ENCODE peak calls at places on chromosome 14, in eight cellular contexts. G is BJ; O is GM10248; K is CD8-positive, alpha-beta T cell; P is Panc1; Z is osteoblast; E is nephron progenitor cell; M is testis. Q is an unnamed sample.
A peak's percentile ranks its signal among the peaks of the same experiment; 100 is the strongest.

GRCh38 chr14:104441275-104442106 is 138.1 kb upstream of the C14orf180 start:
- DNase-seq in M (no peak), K (no peak), Z (peak; percentile 44), G (no peak), O (no peak), P (no peak), E (no peak), Q (no peak)

GRCh38 chr14:101367421-101368261 is 193.7 kb upstream of the DIO3 start:
- DNase-seq in M (no peak), Z (peak; percentile 36), G (no peak), E (no peak), K (no peak), P (no peak), O (peak; percentile 6), Q (no peak)

GRCh38 chr14:50333010-50333409 is 20.9 kb downstream of the DMAC2L start:
- DNase-seq in Z (no peak), K (no peak), O (no peak), M (no peak), P (no peak), E (no peak), G (peak; percentile 33), Q (no peak)

GRCh38 chr14:49702725-49703124 is 9.8 kb downstream of the KLHDC1 start:
- DNase-seq in M (no peak), G (no peak), Z (no peak), K (no peak), O (no peak), E (no peak), P (no peak), Q (no peak)

GRCh38 chr14:95297832-95298231 is 21.9 kb downstream of the CLMN start:
- DNase-seq in E (no peak), G (no peak), P (no peak), O (no peak), Z (no peak), K (no peak), M (no peak), Q (no peak)

GRCh38 chr14:65110525-65110924 is 8.2 kb upstream of the MAX start:
- DNase-seq in M (no peak), G (no peak), K (no peak), E (peak; percentile 7), P (no peak), O (no peak), Z (no peak), Q (no peak)

GRCh38 chr14:83874662-83875061 is 1655.3 kb upstream of the FLRT2 start:
- DNase-seq in G (peak; percentile 18), M (no peak), Z (no peak), O (no peak), K (no peak), P (no peak), E (no peak), Q (no peak)

GRCh38 chr14:50067723-50068495 is 48.5 kb downstream of the VCPKMT start:
- DNase-seq in O (no peak), P (no peak), E (no peak), Z (peak; percentile 92), G (no peak), M (no peak), K (no peak), Q (no peak)

GRCh38 chr14:34640826-34641225 is 10.9 kb upstream of the SNX6 start:
- DNase-seq in M (no peak), Z (no peak), K (no peak), G (no peak), E (no peak), P (no peak), O (no peak), Q (no peak)

GRCh38 chr14:50947446-50947845 is 3.2 kb upstream of the PYGL start:
- DNase-seq in E (no peak), G (no peak), P (no peak), Z (peak; percentile 69), K (no peak), O (no peak), M (no peak), Q (no peak)

GRCh38 chr14:91925727-91926121 is 21.8 kb downstream of the FBLN5 start:
- DNase-seq in Z (no peak), G (no peak), P (no peak), M (no peak), K (no peak), O (no peak), E (no peak), Q (no peak)

GRCh38 chr14:31206536-31207286 is 882 bp downstream of the HECTD1 start:
- DNase-seq in P (no peak), K (peak; percentile 27), E (peak; percentile 46), O (peak; percentile 46), Z (peak; percentile 83), G (no peak), M (peak; percentile 46), Q (peak; percentile 57)

GRCh38 chr14:99199854-99200653 is 71.9 kb downstream of the BCL11B start:
- DNase-seq in O (no peak), P (no peak), Z (no peak), G (no peak), E (no peak), M (no peak), K (no peak), Q (no peak)
- TF ChIP-seq CTCF in O (no peak), P (no peak), Z (peak; percentile 25), G (peak; percentile 3), E (no peak), M (no peak), K (no peak), Q (no peak)

DNA sequence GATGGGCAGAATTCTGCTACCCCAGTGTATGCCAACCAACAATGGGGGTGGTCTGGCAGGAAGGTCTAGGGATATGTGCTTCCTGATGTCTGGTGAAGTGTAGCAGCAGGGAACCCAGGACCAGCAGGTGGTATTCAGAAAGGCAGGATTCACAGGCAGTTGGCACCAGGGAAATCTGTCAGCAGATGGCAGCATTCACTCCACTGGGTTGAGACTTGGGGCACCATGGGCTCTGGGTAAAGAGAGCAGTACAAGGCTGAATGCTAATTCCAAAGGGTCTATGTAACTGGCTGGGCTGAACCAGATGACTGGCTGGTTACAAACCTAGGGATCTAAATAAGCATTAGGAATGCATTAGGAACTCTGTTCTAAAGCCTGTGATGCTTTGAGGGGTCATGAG is 466.9 kb upstream of the STXBP6 start:
- DNase-seq in M (no peak), P (no peak), E (no peak), K (no peak), G (no peak), Z (no peak), O (no peak), Q (no peak)
- TF ChIP-seq CTCF in M (no peak), P (no peak), E (no peak), K (no peak), G (no peak), Z (no peak), O (no peak), Q (no peak)

DNA sequence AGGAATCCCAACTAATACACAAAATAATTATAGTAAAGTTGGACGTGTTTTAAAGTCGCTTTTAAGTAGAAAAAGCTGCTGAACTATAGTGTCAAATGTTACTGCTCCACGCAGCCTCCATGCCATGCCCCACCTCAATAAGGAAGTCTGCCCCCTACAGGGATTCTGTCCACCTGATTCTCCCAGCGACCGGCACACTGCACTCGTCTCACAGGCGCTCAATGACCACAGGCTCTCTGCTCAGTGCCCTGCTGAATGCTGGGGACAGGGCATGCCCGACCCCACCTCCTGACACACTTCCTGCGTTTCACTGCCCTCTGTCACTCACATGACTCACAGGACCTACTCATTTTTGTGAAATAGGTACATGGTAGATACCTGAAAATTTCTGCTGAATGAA is 48.9 kb downstream of the BDKRB1 start:
- DNase-seq in M (no peak), E (peak; percentile 25), O (no peak), G (no peak), P (no peak), Z (no peak), K (no peak), Q (no peak)
- TF ChIP-seq CTCF in M (no peak), E (peak; percentile 15), O (no peak), G (peak; percentile 29), P (peak; percentile 21), Z (peak; percentile 12), K (no peak), Q (peak; percentile 12)

GRCh38 chr14:41609704-41610183 is 3.1 kb downstream of the LRFN5 start:
- DNase-seq in K (no peak), P (no peak), E (peak; percentile 74), G (no peak), O (no peak), M (peak; percentile 86), Z (peak; percentile 60), Q (no peak)
- TF ChIP-seq CTCF in K (no peak), P (peak; percentile 82), E (peak; percentile 23), G (no peak), O (no peak), M (no peak), Z (no peak), Q (no peak)

GRCh38 chr14:77071938-77072388 is 26.1 kb upstream of the CIPC start:
- DNase-seq in Z (peak; percentile 37), M (no peak), P (no peak), K (no peak), E (no peak), O (no peak), G (no peak), Q (no peak)

GRCh38 chr14:77082356-77082755 is 15.7 kb upstream of the CIPC start:
- DNase-seq in Z (peak; percentile 17), G (no peak), O (no peak), M (no peak), K (no peak), E (no peak), P (no peak), Q (no peak)

GRCh38 chr14:77074969-77075368 is 23.1 kb upstream of the CIPC start:
- DNase-seq in M (no peak), O (no peak), G (no peak), E (no peak), P (no peak), Z (no peak), K (no peak), Q (no peak)

GRCh38 chr14:77076118-77076631 is 21.9 kb upstream of the CIPC start:
- DNase-seq in G (no peak), E (peak; percentile 51), P (no peak), K (no peak), M (peak; percentile 67), O (no peak), Z (peak; percentile 42), Q (no peak)

GRCh38 chr14:77077040-77077439 is 21.0 kb upstream of the CIPC start:
- DNase-seq in E (no peak), O (no peak), G (no peak), M (no peak), P (no peak), Z (no peak), K (no peak), Q (no peak)
- TF ChIP-seq CTCF in E (no peak), O (no peak), G (no peak), M (no peak), P (no peak), Z (no peak), K (no peak), Q (no peak)

Q was measured in GM13977.